ENCODE peak calls at places on chromosome 10, in seven cellular contexts. T, H, U, J, Q, M and C are unnamed samples.

GRCh38 chr10:59536576-59537014 is 173.1 kb downstream of the SLC16A9 start:
- DNase-seq in U (no peak), Q (peak), J (peak), T (peak), M (no peak), H (no peak), C (peak)

GRCh38 chr10:95201736-95202135 is 7.7 kb downstream of the ACSM6 start:
- DNase-seq in J (no peak), H (no peak), M (no peak), T (no peak), Q (no peak), U (no peak), C (no peak)

GRCh38 chr10:108791794-108792474 is 1131.4 kb downstream of the XPNPEP1 start:
- DNase-seq in J (no peak), T (no peak), H (no peak), U (no peak), Q (no peak), M (no peak), C (no peak)

GRCh38 chr10:11602919-11603523 is 8.4 kb downstream of the USP6NL start:
- DNase-seq in H (no peak), T (no peak), Q (no peak), M (no peak), J (no peak), U (no peak), C (no peak)

GRCh38 chr10:119315128-119316001 is 108.0 kb downstream of the GRK5 start:
- DNase-seq in H (no peak), M (no peak), T (peak), Q (peak), U (peak), J (peak), C (peak)

GRCh38 chr10:74255800-74256422 is 104.9 kb downstream of the ADK start:
- DNase-seq in H (no peak), T (peak), Q (no peak), J (no peak), U (no peak), M (no peak), C (no peak)

GRCh38 chr10:77582710-77583115 is 54.9 kb downstream of the KCNMA1 start:
- DNase-seq in M (no peak), J (no peak), H (peak), Q (no peak), U (peak), T (no peak), C (no peak)

GRCh38 chr10:130882911-130883310 is 428.6 kb downstream of the TCERG1L start:
- DNase-seq in T (no peak), U (no peak), M (no peak), Q (no peak), H (no peak), J (no peak), C (no peak)

GRCh38 chr10:119207713-119208552 is 562 bp downstream of the GRK5 start:
- DNase-seq in Q (no peak), T (peak), J (peak), U (no peak), H (peak), M (peak), C (peak)

GRCh38 chr10:80504158-80504811 is 33.4 kb upstream of the SH2D4B start:
- DNase-seq in H (peak), M (no peak), T (no peak), Q (no peak), J (peak), U (no peak), C (no peak)

GRCh38 chr10:91635401-91636400 is 2.8 kb upstream of the PPP1R3C start:
- DNase-seq in T (peak), J (peak), H (peak), M (peak), Q (no peak), U (no peak), C (peak)

GRCh38 chr10:16777473-16778370 is 39.5 kb downstream of the RSU1 start:
- DNase-seq in M (no peak), Q (peak), H (no peak), U (peak), J (peak), T (peak), C (peak)

GRCh38 chr10:101569465-101569837 is 18.6 kb downstream of the POLL start:
- DNase-seq in M (no peak), H (no peak), Q (no peak), J (no peak), T (peak), U (no peak), C (peak)

GRCh38 chr10:7320072-7320471 is 90.8 kb downstream of the SFMBT2 start:
- DNase-seq in T (no peak), J (no peak), U (peak), Q (no peak), M (no peak), H (no peak), C (no peak)

GRCh38 chr10:79399242-79399831 is 46.1 kb downstream of the ZCCHC24 start:
- DNase-seq in Q (peak), M (peak), U (peak), J (peak), T (peak), H (peak), C (peak)

GRCh38 chr10:125156739-125157472 is 3.5 kb downstream of the CTBP2 start:
- DNase-seq in H (peak), M (no peak), Q (no peak), T (no peak), U (no peak), J (peak), C (no peak)

GRCh38 chr10:78313047-78313381 is 279.4 kb downstream of the RPS24 start:
- DNase-seq in U (no peak), M (no peak), T (no peak), J (no peak), H (no peak), Q (no peak), C (no peak)

GRCh38 chr10:58322835-58323209 is 12.0 kb upstream of the UBE2D1 start:
- DNase-seq in T (no peak), J (no peak), Q (no peak), U (no peak), H (no peak), M (no peak), C (no peak)

GRCh38 chr10:58320351-58321065 is 14.3 kb upstream of the UBE2D1 start:
- DNase-seq in H (no peak), M (no peak), U (no peak), T (no peak), Q (no peak), J (no peak), C (no peak)

GRCh38 chr10:58318346-58318745 is 16.5 kb upstream of the UBE2D1 start:
- DNase-seq in T (no peak), M (no peak), H (no peak), J (no peak), Q (no peak), U (no peak), C (no peak)

GRCh38 chr10:58319599-58319998 is 15.2 kb upstream of the UBE2D1 start:
- DNase-seq in J (no peak), U (no peak), Q (no peak), T (no peak), M (no peak), H (no peak), C (no peak)

DNA sequence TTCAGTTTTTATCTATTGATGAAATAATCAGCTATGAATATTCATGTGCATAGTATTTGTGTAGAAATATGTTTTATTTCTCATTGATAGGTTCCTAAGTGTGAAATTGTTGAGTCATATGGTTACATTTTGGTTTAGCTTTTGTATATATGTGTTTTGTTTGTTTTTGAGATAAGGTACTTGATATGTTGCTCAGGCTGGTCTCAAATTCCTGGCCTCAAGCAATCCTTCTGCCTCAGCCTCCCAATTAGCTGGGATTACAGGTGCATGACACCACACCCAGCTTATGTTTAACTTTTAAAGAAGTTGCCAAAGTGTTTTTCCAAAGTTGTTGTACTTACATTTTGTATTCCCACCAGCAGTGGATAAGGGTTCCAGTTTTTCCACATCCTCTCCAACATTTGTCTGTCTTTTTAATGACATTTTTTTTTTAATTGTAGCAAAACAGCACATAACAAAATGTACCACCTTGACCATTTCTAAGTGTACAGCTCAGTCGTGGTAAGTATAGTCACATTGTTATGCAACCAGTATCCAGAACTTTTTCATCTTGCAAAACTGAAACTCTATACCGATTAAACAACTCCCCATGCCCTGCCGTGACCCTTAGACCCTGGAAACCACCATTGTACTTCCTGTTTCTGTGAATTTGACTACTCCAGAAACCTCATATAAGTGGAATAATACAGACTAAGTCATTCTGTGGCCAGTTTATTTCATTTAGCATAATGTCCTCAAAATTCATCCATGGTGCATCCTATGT is 12.6 kb upstream of the UBE2D1 start:
- DNase-seq in Q (no peak), T (no peak), M (no peak), J (peak), U (no peak), H (no peak), C (no peak)
- H3K4me3 ChIP-seq in Q (no peak), T (no peak), M (no peak), J (no peak), U (no peak), H (no peak), C (no peak)

DNA sequence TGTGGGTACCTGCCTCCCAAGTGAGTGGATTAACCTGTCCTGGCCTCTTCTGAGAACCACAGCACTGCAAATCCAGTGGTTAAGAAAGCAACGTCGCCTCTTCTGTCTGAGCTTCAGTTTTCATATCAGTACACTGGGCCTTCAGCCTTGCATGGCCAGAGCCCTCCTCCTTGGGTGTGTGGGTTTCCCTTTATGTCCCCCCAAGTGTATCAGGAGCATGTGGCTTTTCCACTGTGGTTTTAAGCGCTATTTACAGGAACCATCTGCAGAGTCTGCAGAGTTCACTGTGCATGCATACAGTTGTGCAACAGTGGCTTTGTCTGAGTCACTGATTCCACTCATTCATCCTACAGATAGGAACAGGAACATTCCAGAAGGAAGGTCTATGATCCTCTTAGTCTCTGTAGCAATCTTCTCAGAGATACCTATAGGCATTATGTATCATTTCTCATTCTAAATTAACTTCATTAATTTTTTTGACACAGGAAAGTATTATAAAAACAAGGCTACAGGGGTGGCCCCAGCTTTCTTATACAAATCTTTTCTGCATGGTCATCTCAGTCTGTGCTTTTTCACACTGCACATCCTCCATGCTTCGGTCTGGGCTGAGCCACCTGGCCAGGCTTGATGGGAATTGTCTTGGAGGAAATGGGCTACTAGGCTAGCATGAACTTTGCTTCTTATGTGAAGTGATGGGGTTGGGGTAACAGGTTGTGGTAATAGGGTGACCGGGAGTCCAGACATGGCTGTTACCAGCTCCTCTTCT is 17.1 kb downstream of the MBL2 start:
- DNase-seq in Q (peak), J (peak), T (no peak), U (peak), H (no peak), M (no peak), C (no peak)
- H3K4me3 ChIP-seq in Q (no peak), J (no peak), T (no peak), U (no peak), H (no peak), M (no peak), C (no peak)

GRCh38 chr10:112755446-112756117 is 194.5 kb upstream of the TCF7L2 start:
- DNase-seq in U (no peak), T (peak), M (peak), H (no peak), J (no peak), Q (no peak), C (no peak)

GRCh38 chr10:112751651-112752050 is 198.4 kb upstream of the TCF7L2 start:
- DNase-seq in H (no peak), M (no peak), J (no peak), Q (no peak), T (no peak), U (no peak), C (no peak)

GRCh38 chr10:112756118-112756512 is 193.9 kb upstream of the TCF7L2 start:
- DNase-seq in U (no peak), M (no peak), T (no peak), J (no peak), H (no peak), Q (no peak), C (no peak)

GRCh38 chr10:112752268-112752667 is 197.8 kb upstream of the TCF7L2 start:
- DNase-seq in Q (no peak), J (no peak), H (no peak), T (no peak), U (no peak), M (no peak), C (no peak)

DNA sequence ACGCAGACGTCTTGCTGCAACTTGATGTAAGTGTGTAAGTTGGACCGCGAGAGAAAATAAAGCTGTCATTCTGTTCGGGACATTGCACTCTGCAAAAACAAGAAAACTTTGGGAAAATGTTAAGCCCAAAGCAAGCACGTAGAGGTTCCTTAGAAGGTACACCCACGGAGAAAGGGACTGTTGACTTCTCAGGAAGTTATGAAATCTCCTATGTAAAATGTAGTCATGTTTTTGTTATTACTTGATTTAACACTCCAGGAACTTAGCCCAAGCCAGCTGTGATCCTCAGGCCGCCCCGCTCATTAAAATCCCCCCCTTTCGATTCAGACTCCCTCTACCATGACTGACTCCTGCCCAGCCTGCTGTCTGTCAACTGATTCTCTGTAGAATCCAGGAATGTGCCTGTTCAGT is 196.0 kb upstream of the TCF7L2 start:
- DNase-seq in Q (no peak), M (no peak), U (no peak), H (no peak), J (no peak), T (peak), C (no peak)
- H3K4me3 ChIP-seq in Q (no peak), M (no peak), U (no peak), H (no peak), J (no peak), T (no peak), C (no peak)

DNA sequence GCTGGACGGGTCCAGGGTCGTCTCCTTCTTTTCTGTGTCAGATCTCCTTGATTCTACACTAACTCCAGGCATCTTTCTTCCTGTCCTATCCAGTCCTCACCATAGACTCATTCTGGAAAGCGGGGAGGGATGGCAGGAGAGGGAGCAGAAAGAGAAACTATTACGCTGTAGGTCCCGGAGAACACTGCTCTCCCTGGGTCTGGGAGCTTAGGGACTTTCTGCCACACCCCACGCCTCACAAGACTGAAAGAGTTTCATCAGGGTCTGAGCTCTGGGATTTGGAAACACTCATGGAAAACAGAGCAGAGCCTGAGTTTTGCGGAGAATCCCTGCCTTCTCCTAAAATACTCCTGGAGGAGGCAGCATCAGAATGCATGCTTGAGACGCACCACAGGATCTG is 38.0 kb downstream of the ASB13 start:
- DNase-seq in J (no peak), M (no peak), T (no peak), H (no peak), U (no peak), Q (no peak), C (no peak)
- H3K4me3 ChIP-seq in J (no peak), M (peak), T (no peak), H (peak), U (no peak), Q (peak), C (peak)

GRCh38 chr10:28684986-28685580 is 7.8 kb downstream of the BAMBI start:
- DNase-seq in M (no peak), Q (no peak), U (no peak), H (no peak), T (no peak), J (no peak), C (no peak)

GRCh38 chr10:28687683-28688001 is 10.3 kb downstream of the BAMBI start:
- DNase-seq in T (no peak), H (no peak), M (no peak), U (no peak), Q (no peak), J (no peak), C (no peak)

GRCh38 chr10:28686835-28687682 is 9.7 kb downstream of the BAMBI start:
- DNase-seq in Q (no peak), H (no peak), M (no peak), J (no peak), U (no peak), T (peak), C (no peak)

GRCh38 chr10:28684157-28684985 is 7.0 kb downstream of the BAMBI start:
- DNase-seq in M (no peak), T (no peak), J (no peak), U (no peak), Q (no peak), H (no peak), C (no peak)

DNA sequence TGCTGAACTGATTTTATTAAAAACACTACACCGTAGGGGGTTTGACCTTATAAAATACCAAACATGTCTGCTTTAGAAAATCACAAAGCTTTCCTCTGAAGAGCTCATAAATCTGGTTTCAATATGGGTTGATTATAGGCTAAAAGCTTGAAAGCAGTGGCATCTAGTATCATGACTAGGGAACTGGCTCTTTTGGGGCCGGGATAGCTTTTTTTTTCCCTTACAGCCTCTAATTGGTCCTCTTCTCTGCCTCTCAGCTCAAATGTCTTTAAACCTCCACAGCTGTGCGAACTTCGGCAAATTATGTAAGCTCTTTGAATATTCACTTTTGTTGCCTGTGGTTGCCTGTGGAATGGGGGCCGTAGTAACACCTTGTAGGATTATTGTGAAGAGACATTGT is 8.4 kb downstream of the BAMBI start:
- DNase-seq in M (no peak), J (no peak), Q (no peak), T (no peak), U (no peak), H (no peak), C (no peak)
- H3K4me3 ChIP-seq in M (no peak), J (no peak), Q (no peak), T (no peak), U (no peak), H (no peak), C (no peak)

GRCh38 chr10:784377-784758 is 94.9 kb upstream of the DIP2C start:
- DNase-seq in U (no peak), T (peak), H (peak), M (peak), Q (no peak), J (no peak), C (no peak)
- H3K4me3 ChIP-seq in U (peak), T (peak), H (peak), M (peak), Q (peak), J (no peak), C (peak)

DNA sequence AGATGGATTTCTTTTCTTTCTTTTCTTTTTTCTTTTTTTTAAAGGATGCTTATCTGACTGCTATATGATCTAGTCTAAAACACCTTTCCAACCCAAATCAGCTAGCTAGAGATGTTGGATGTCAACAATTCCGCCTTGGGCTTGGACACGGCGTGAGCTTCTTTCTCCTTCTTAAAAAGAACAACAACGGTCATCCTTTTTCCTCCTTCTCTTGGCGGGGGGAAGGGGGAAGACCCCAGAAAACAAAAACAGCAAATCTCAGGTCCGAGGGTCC is 1.0 kb downstream of the BEND7 start:
- DNase-seq in J (no peak), H (no peak), M (no peak), Q (no peak), T (no peak), U (no peak), C (no peak)
- H3K4me3 ChIP-seq in J (peak), H (peak), M (peak), Q (peak), T (peak), U (peak), C (peak)

GRCh38 chr10:75542902-75543301 is 111.5 kb downstream of the LRMDA start:
- DNase-seq in J (peak), H (no peak), T (peak), Q (no peak), U (no peak), M (peak), C (peak)
- H3K4me3 ChIP-seq in J (no peak), H (no peak), T (no peak), Q (no peak), U (no peak), M (no peak), C (no peak)

GRCh38 chr10:123136221-123136805 is 543 bp downstream of the HMX3 start:
- DNase-seq in J (no peak), Q (no peak), H (no peak), M (no peak), U (no peak), T (no peak), C (no peak)
- H3K4me3 ChIP-seq in J (no peak), Q (no peak), H (peak), M (peak), U (no peak), T (peak), C (peak)